ENCODE peak calls at places on chromosomes 4 and X, in seven cellular contexts. One of them, this sample, is unnamed. For H3K9me3 and H3K4me1, the result is how much of the 10 kb centered on the place peaks cover.

GRCh38 chr4:140595065-140595464 is 26.3 kb upstream of the UCP1 start:
- DNase-seq in spleen: no peak
- DNase-seq in left ventricle myocardium inferior: no peak
- DNase-seq in aorta: no peak
- DNase-seq in right lobe of liver: no peak
- DNase-seq in PC-3: peak
- DNase-seq in CD8-positive, alpha-beta T cell: no peak
- DNase-seq in this sample: no peak

GRCh38 chr4:156575430-156576073 is 396.0 kb downstream of the PDGFC start:
- DNase-seq in CD8-positive, alpha-beta T cell: no peak
- DNase-seq in aorta: peak
- DNase-seq in left ventricle myocardium inferior: no peak
- DNase-seq in PC-3: peak
- DNase-seq in spleen: peak
- DNase-seq in right lobe of liver: no peak
- DNase-seq in this sample: no peak

GRCh38 chr4:40121515-40121914 is 64.9 kb downstream of the N4BP2 start:
- DNase-seq in PC-3: peak
- DNase-seq in right lobe of liver: no peak
- DNase-seq in CD8-positive, alpha-beta T cell: no peak
- DNase-seq in left ventricle myocardium inferior: no peak
- DNase-seq in spleen: no peak
- DNase-seq in aorta: no peak
- DNase-seq in this sample: no peak

GRCh38 chr4:88957570-88957969 is 99.4 kb downstream of the FAM13A start:
- DNase-seq in CD8-positive, alpha-beta T cell: no peak
- DNase-seq in aorta: no peak
- DNase-seq in left ventricle myocardium inferior: no peak
- DNase-seq in PC-3: no peak
- DNase-seq in right lobe of liver: no peak
- DNase-seq in spleen: no peak
- DNase-seq in this sample: no peak

GRCh38 chr4:3385719-3386440 is 55.9 kb upstream of the HGFAC start:
- DNase-seq in left ventricle myocardium inferior: no peak
- DNase-seq in right lobe of liver: peak
- DNase-seq in PC-3: no peak
- DNase-seq in spleen: peak
- DNase-seq in aorta: peak
- DNase-seq in CD8-positive, alpha-beta T cell: no peak
- DNase-seq in this sample: peak

GRCh38 chrX:18927558-18927957 is 56.4 kb downstream of the PHKA2 start:
- DNase-seq in PC-3: no peak
- DNase-seq in aorta: no peak
- DNase-seq in CD8-positive, alpha-beta T cell: no peak
- DNase-seq in left ventricle myocardium inferior: no peak
- DNase-seq in spleen: no peak
- DNase-seq in right lobe of liver: no peak
- DNase-seq in this sample: no peak

GRCh38 chrX:150119323-150119722 is 181.0 kb upstream of the EOLA2 start:
- DNase-seq in CD8-positive, alpha-beta T cell: no peak
- DNase-seq in aorta: no peak
- DNase-seq in PC-3: no peak
- DNase-seq in spleen: no peak
- DNase-seq in right lobe of liver: no peak
- DNase-seq in left ventricle myocardium inferior: no peak
- DNase-seq in this sample: no peak

GRCh38 chr4:154551872-154552686 is 1.9 kb upstream of the PLRG1 start:
- DNase-seq in CD8-positive, alpha-beta T cell: peak
- DNase-seq in right lobe of liver: peak
- DNase-seq in PC-3: peak
- DNase-seq in spleen: peak
- DNase-seq in aorta: peak
- DNase-seq in left ventricle myocardium inferior: peak
- DNase-seq in this sample: peak

GRCh38 chrX:137431693-137432488 is 134.0 kb upstream of the ZIC3 start:
- DNase-seq in left ventricle myocardium inferior: no peak
- DNase-seq in PC-3: no peak
- DNase-seq in CD8-positive, alpha-beta T cell: no peak
- DNase-seq in right lobe of liver: no peak
- DNase-seq in aorta: no peak
- DNase-seq in spleen: no peak
- DNase-seq in this sample: no peak

GRCh38 chr4:1644906-1645657 is 39.0 kb downstream of the FAM53A start:
- DNase-seq in spleen: peak
- DNase-seq in aorta: no peak
- DNase-seq in CD8-positive, alpha-beta T cell: no peak
- DNase-seq in right lobe of liver: no peak
- DNase-seq in left ventricle myocardium inferior: peak
- DNase-seq in PC-3: no peak
- DNase-seq in this sample: no peak

GRCh38 chrX:119479845-119480244 is 11.6 kb downstream of the SLC25A5 start:
- DNase-seq in right lobe of liver: no peak
- DNase-seq in aorta: no peak
- DNase-seq in CD8-positive, alpha-beta T cell: no peak
- DNase-seq in left ventricle myocardium inferior: no peak
- DNase-seq in spleen: no peak
- DNase-seq in PC-3: no peak
- DNase-seq in this sample: no peak

GRCh38 chr4:101103381-101104142 is 243.8 kb downstream of the PPP3CA start:
- DNase-seq in spleen: no peak
- DNase-seq in CD8-positive, alpha-beta T cell: no peak
- DNase-seq in aorta: no peak
- DNase-seq in left ventricle myocardium inferior: no peak
- DNase-seq in right lobe of liver: no peak
- DNase-seq in PC-3: no peak
- DNase-seq in this sample: no peak

GRCh38 chr4:120874792-120875774 is 47.4 kb downstream of the PRDM5 start:
- DNase-seq in right lobe of liver: no peak
- DNase-seq in spleen: peak
- DNase-seq in CD8-positive, alpha-beta T cell: no peak
- DNase-seq in aorta: no peak
- DNase-seq in PC-3: no peak
- DNase-seq in left ventricle myocardium inferior: no peak
- DNase-seq in this sample: no peak

GRCh38 chrX:41303013-41303412 is 30.9 kb upstream of the DDX3X start:
- DNase-seq in left ventricle myocardium inferior: no peak
- DNase-seq in PC-3: no peak
- DNase-seq in spleen: no peak
- DNase-seq in CD8-positive, alpha-beta T cell: no peak
- DNase-seq in right lobe of liver: no peak
- DNase-seq in aorta: no peak
- DNase-seq in this sample: no peak

GRCh38 chr4:112277220-112277619 is 8.5 kb downstream of the TIFA start:
- DNase-seq in spleen: no peak
- DNase-seq in PC-3: no peak
- DNase-seq in aorta: no peak
- DNase-seq in CD8-positive, alpha-beta T cell: no peak
- DNase-seq in right lobe of liver: no peak
- DNase-seq in left ventricle myocardium inferior: no peak
- DNase-seq in this sample: no peak

GRCh38 chr4:112279882-112280315 is 5.8 kb downstream of the TIFA start:
- DNase-seq in left ventricle myocardium inferior: no peak
- DNase-seq in CD8-positive, alpha-beta T cell: no peak
- DNase-seq in right lobe of liver: no peak
- DNase-seq in spleen: no peak
- DNase-seq in PC-3: no peak
- DNase-seq in aorta: no peak
- DNase-seq in this sample: no peak

GRCh38 chr4:112280657-112281056 is 5.0 kb downstream of the TIFA start:
- DNase-seq in CD8-positive, alpha-beta T cell: no peak
- DNase-seq in left ventricle myocardium inferior: no peak
- DNase-seq in right lobe of liver: no peak
- DNase-seq in spleen: no peak
- DNase-seq in aorta: no peak
- DNase-seq in PC-3: no peak
- DNase-seq in this sample: no peak

GRCh38 chr4:112277705-112278448 is 7.8 kb downstream of the TIFA start:
- DNase-seq in PC-3: peak
- DNase-seq in right lobe of liver: no peak
- DNase-seq in aorta: no peak
- DNase-seq in CD8-positive, alpha-beta T cell: no peak
- DNase-seq in spleen: no peak
- DNase-seq in left ventricle myocardium inferior: no peak
- DNase-seq in this sample: no peak

DNA sequence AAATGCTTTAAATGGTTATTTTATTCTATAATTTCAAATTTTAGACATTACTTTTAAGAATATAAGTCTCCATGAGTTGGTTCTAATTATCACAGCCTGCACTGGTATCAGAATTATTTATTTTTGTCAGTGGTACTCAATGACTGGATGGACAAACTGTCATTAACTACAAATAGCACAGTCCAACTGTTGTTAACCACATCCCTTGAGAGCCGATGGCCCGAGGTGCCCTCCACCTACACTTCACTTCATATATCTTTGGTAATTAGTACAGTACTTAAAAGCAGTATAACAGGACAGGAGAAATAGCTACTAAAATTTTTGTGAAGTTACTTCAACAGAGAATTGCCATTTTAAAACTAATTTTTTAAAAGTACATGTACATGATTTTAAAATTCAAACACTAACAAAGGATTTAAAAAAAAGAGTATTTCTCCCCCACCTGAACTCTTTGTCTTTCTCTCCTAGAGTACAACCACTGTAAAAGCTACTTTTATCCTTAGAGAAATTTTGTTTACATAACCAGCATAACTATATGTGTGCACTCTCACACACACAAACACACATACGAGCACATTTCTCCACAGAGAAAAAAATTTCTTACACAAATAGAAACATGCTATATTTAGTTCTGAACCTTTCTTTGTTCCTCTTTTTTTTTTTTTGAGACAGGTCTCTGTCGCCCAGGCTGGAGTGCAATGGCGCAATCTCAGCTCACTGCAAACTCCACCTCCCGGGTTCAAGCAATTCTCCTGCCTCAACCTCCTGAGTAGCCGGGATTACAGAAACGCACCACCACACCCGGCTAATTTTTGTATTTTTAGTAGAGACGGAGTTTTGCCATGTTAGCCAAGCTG is 6.5 kb downstream of the TIFA start:
- DNase-seq in right lobe of liver: no peak
- DNase-seq in spleen: peak
- DNase-seq in PC-3: no peak
- DNase-seq in aorta: no peak
- DNase-seq in left ventricle myocardium inferior: no peak
- DNase-seq in CD8-positive, alpha-beta T cell: no peak
- DNase-seq in this sample: no peak
- H3K27ac ChIP-seq in right lobe of liver: no peak
- H3K27ac ChIP-seq in spleen: peak
- H3K27ac ChIP-seq in PC-3: no peak
- H3K27ac ChIP-seq in aorta: no peak
- H3K27ac ChIP-seq in left ventricle myocardium inferior: peak
- H3K27ac ChIP-seq in CD8-positive, alpha-beta T cell: no peak
- H3K27ac ChIP-seq in this sample: no peak

GRCh38 chr4:33959519-33959918 is 2284.8 kb downstream of the ARAP2 start:
- DNase-seq in spleen: no peak
- DNase-seq in aorta: no peak
- DNase-seq in CD8-positive, alpha-beta T cell: no peak
- DNase-seq in right lobe of liver: no peak
- DNase-seq in left ventricle myocardium inferior: no peak
- DNase-seq in PC-3: peak
- DNase-seq in this sample: no peak
- H3K9me3 ChIP-seq in spleen: under half
- H3K9me3 ChIP-seq in aorta: under half
- H3K9me3 ChIP-seq in CD8-positive, alpha-beta T cell: under half
- H3K9me3 ChIP-seq in right lobe of liver: under half
- H3K9me3 ChIP-seq in left ventricle myocardium inferior: under half
- H3K9me3 ChIP-seq in PC-3: under half
- H3K9me3 ChIP-seq in this sample: under half

GRCh38 chrX:40004916-40005289 is 92.9 kb downstream of the BCOR start:
- DNase-seq in right lobe of liver: no peak
- DNase-seq in spleen: peak
- DNase-seq in PC-3: no peak
- DNase-seq in left ventricle myocardium inferior: no peak
- DNase-seq in CD8-positive, alpha-beta T cell: no peak
- DNase-seq in aorta: no peak
- DNase-seq in this sample: no peak
- H3K4me1 ChIP-seq in right lobe of liver: under half
- H3K4me1 ChIP-seq in spleen: under half
- H3K4me1 ChIP-seq in PC-3: under half
- H3K4me1 ChIP-seq in left ventricle myocardium inferior: under half
- H3K4me1 ChIP-seq in CD8-positive, alpha-beta T cell: under half
- H3K4me1 ChIP-seq in aorta: under half
- H3K4me1 ChIP-seq in this sample: under half

GRCh38 chr4:142181021-142181420 is 544.6 kb downstream of the IL15 start:
- DNase-seq in CD8-positive, alpha-beta T cell: no peak
- DNase-seq in PC-3: no peak
- DNase-seq in left ventricle myocardium inferior: no peak
- DNase-seq in spleen: no peak
- DNase-seq in right lobe of liver: no peak
- DNase-seq in aorta: no peak
- DNase-seq in this sample: no peak
- H3K27ac ChIP-seq in CD8-positive, alpha-beta T cell: no peak
- H3K27ac ChIP-seq in PC-3: no peak
- H3K27ac ChIP-seq in left ventricle myocardium inferior: no peak
- H3K27ac ChIP-seq in spleen: no peak
- H3K27ac ChIP-seq in right lobe of liver: no peak
- H3K27ac ChIP-seq in aorta: no peak
- H3K27ac ChIP-seq in this sample: no peak

GRCh38 chrX:155893513-155893912 is 12.4 kb downstream of the VAMP7 start:
- DNase-seq in aorta: no peak
- DNase-seq in PC-3: no peak
- DNase-seq in right lobe of liver: no peak
- DNase-seq in left ventricle myocardium inferior: no peak
- DNase-seq in spleen: no peak
- DNase-seq in CD8-positive, alpha-beta T cell: no peak
- DNase-seq in this sample: no peak
- H3K9me3 ChIP-seq in aorta: under half
- H3K9me3 ChIP-seq in PC-3: under half
- H3K9me3 ChIP-seq in right lobe of liver: under half
- H3K9me3 ChIP-seq in left ventricle myocardium inferior: under half
- H3K9me3 ChIP-seq in spleen: under half
- H3K9me3 ChIP-seq in CD8-positive, alpha-beta T cell: under half
- H3K9me3 ChIP-seq in this sample: under half

GRCh38 chr4:113575391-113575790 is 186.1 kb downstream of the CAMK2D start:
- DNase-seq in PC-3: no peak
- DNase-seq in aorta: no peak
- DNase-seq in spleen: no peak
- DNase-seq in right lobe of liver: no peak
- DNase-seq in CD8-positive, alpha-beta T cell: no peak
- DNase-seq in left ventricle myocardium inferior: no peak
- DNase-seq in this sample: no peak
- H3K4me1 ChIP-seq in PC-3: under half
- H3K4me1 ChIP-seq in aorta: under half
- H3K4me1 ChIP-seq in spleen: under half
- H3K4me1 ChIP-seq in right lobe of liver: under half
- H3K4me1 ChIP-seq in CD8-positive, alpha-beta T cell: under half
- H3K4me1 ChIP-seq in left ventricle myocardium inferior: half or more
- H3K4me1 ChIP-seq in this sample: under half

This sample was measured in RWPE2.